ENCODE peak calls at places on chromosome 22, in six cellular contexts. S, E, A, H, O and V are unnamed samples.
A peak's percentile ranks its signal among the peaks of the same experiment; 100 is the strongest.

GRCh38 chr22:31895317-31896133 is 48.8 kb upstream of the YWHAH start:
- DNase-seq in O (no peak), E (no peak), S (no peak), H (no peak), A (no peak), V (no peak)

GRCh38 chr22:47210112-47210657 is 447.7 kb downstream of the TBC1D22A start:
- DNase-seq in E (no peak), H (no peak), O (no peak), S (no peak), A (peak; percentile 70), V (peak; percentile 18)

GRCh38 chr22:12601870-12602779 is 2925.9 kb upstream of the OR11H1 start:
- DNase-seq in O (no peak), S (no peak), H (peak; percentile 5), A (peak; percentile 88), E (no peak), V (no peak)

GRCh38 chr22:37607912-37608476 is 640 bp upstream of the GGA1 start:
- DNase-seq in E (no peak), S (no peak), A (no peak), H (no peak), O (no peak), V (no peak)

GRCh38 chr22:18076060-18076497 is 1.7 kb upstream of the PEX26 start:
- DNase-seq in E (peak; percentile 63), H (peak; percentile 11), S (peak; percentile 77), A (no peak), O (peak; percentile 81), V (peak; percentile 74)

GRCh38 chr22:47213571-47214230 is 451.3 kb downstream of the TBC1D22A start:
- DNase-seq in S (peak; percentile 47), E (no peak), H (peak; percentile 12), O (no peak), A (peak; percentile 78), V (no peak)

GRCh38 chr22:19086944-19087343 is 35.3 kb downstream of the DGCR2 start:
- DNase-seq in A (no peak), H (no peak), S (no peak), E (no peak), O (no peak), V (no peak)

GRCh38 chr22:16922076-16922475 is 85.9 kb downstream of the GAB4 start:
- DNase-seq in S (no peak), E (no peak), O (no peak), A (no peak), H (no peak), V (no peak)

GRCh38 chr22:49971232-49972162 is 10.9 kb downstream of the PIM3 start:
- DNase-seq in S (peak; percentile 72), H (peak; percentile 71), A (no peak), O (peak; percentile 48), E (no peak), V (peak; percentile 86)

GRCh38 chr22:44129614-44129976 is 51.1 kb upstream of the PARVG start:
- DNase-seq in H (no peak), O (peak; percentile 47), E (no peak), A (no peak), S (no peak), V (no peak)

GRCh38 chr22:33557836-33558235 is 362.4 kb downstream of the LARGE1 start:
- DNase-seq in O (no peak), H (no peak), A (no peak), S (no peak), E (no peak), V (no peak)

GRCh38 chr22:17137226-17137625 is 16.1 kb upstream of the TMEM121B start:
- DNase-seq in E (no peak), H (no peak), A (no peak), S (no peak), O (no peak), V (no peak)

GRCh38 chr22:23781533-23781932 is 5.2 kb upstream of the SMARCB1 start:
- DNase-seq in A (no peak), E (no peak), S (peak; percentile 34), O (no peak), H (no peak), V (no peak)

GRCh38 chr22:45319319-45319675 is 9.6 kb downstream of the FAM118A start:
- DNase-seq in O (no peak), S (no peak), E (peak; percentile 17), A (no peak), H (no peak), V (no peak)

GRCh38 chr22:29478326-29479276 is 1.4 kb upstream of the NEFH start:
- DNase-seq in S (peak; percentile 30), H (peak; percentile 13), O (peak; percentile 31), A (no peak), E (no peak), V (no peak)

GRCh38 chr22:37609240-37610152 is 862 bp downstream of the GGA1 start:
- DNase-seq in H (no peak), O (no peak), S (no peak), A (no peak), E (no peak), V (no peak)

GRCh38 chr22:21832291-21833290 is 34.9 kb downstream of the MAPK1 start:
- DNase-seq in E (no peak), A (no peak), O (no peak), H (no peak), S (no peak), V (no peak)

GRCh38 chr22:42976534-42976933 is 38.4 kb downstream of the PACSIN2 start:
- DNase-seq in E (no peak), O (no peak), S (no peak), A (no peak), H (no peak), V (no peak)

GRCh38 chr22:50455201-50455600 is 19.6 kb downstream of the SBF1 start:
- DNase-seq in E (no peak), H (no peak), A (no peak), O (no peak), S (no peak), V (no peak)

GRCh38 chr22:28440517-28441366 is 238.9 kb downstream of the TTC28 start:
- DNase-seq in E (no peak), A (no peak), H (no peak), S (no peak), O (no peak), V (no peak)

GRCh38 chr22:50531546-50532352 is 1.9 kb upstream of the TYMP start:
- DNase-seq in H (peak; percentile 66), E (no peak), A (peak; percentile 86), O (no peak), S (peak; percentile 84), V (peak; percentile 86)

GRCh38 chr22:24429411-24430365 is 2.3 kb downstream of the ADORA2A start:
- DNase-seq in H (peak; percentile 56), O (no peak), A (no peak), E (no peak), S (no peak), V (no peak)

GRCh38 chr22:17754233-17754925 is 19.9 kb downstream of the BID start:
- DNase-seq in O (no peak), H (no peak), S (peak; percentile 25), E (no peak), A (no peak), V (no peak)

GRCh38 chr22:24072361-24072760 is 61.3 kb downstream of the CABIN1 start:
- DNase-seq in H (no peak), O (no peak), S (no peak), E (no peak), A (no peak), V (no peak)

GRCh38 chr22:40982482-40983385 is 31.6 kb downstream of the RBX1 start:
- DNase-seq in A (no peak), H (no peak), S (no peak), E (no peak), O (no peak), V (no peak)

GRCh38 chr22:28949788-28950187 is 66.4 kb downstream of the ZNRF3 start:
- DNase-seq in E (peak; percentile 58), H (no peak), O (no peak), A (no peak), S (no peak), V (no peak)

GRCh38 chr22:49604732-49605302 is 222.9 kb downstream of the BRD1 start:
- DNase-seq in O (no peak), S (no peak), E (no peak), A (no peak), H (no peak), V (no peak)

GRCh38 chr22:31569126-31569525 is 72.8 kb downstream of the SFI1 start:
- DNase-seq in E (no peak), S (no peak), A (no peak), H (no peak), O (no peak), V (no peak)

GRCh38 chr22:21943571-21944448 is 8.8 kb downstream of the PPM1F start:
- DNase-seq in O (no peak), S (no peak), H (no peak), E (no peak), A (no peak), V (no peak)

GRCh38 chr22:48968201-48968959 is 859.3 kb downstream of the BRD1 start:
- DNase-seq in O (no peak), A (peak; percentile 74), E (no peak), H (no peak), S (no peak), V (peak; percentile 34)

GRCh38 chr22:20429254-20430100 is 8.1 kb downstream of the SCARF2 start:
- DNase-seq in S (peak; percentile 58), E (no peak), O (peak; percentile 38), A (no peak), H (peak; percentile 68), V (peak; percentile 56)

GRCh38 chr22:29480512-29481264 is 670 bp downstream of the NEFH start:
- DNase-seq in A (no peak), E (peak; percentile 35), H (no peak), O (peak; percentile 71), S (no peak), V (no peak)

GRCh38 chr22:49532831-49533802 is 294.6 kb downstream of the BRD1 start:
- DNase-seq in S (no peak), A (no peak), H (no peak), E (no peak), O (no peak), V (no peak)

GRCh38 chr22:31852691-31853370 is 91.5 kb upstream of the YWHAH start:
- DNase-seq in E (no peak), A (no peak), S (no peak), O (peak; percentile 39), H (no peak), V (no peak)